ENCODE peak calls at places on chromosomes 5 and 9, in eight cellular contexts. One of them, this sample, is unnamed.

GRCh38 chr9:78214492-78214891 is 21.4 kb upstream of the CEP78 start:
- DNase-seq in K562: no peak
- DNase-seq in ovary: no peak
- DNase-seq in stomach: no peak
- DNase-seq in A549: no peak
- DNase-seq in tibial nerve: no peak
- DNase-seq in SK-N-SH: no peak
- DNase-seq in HepG2: no peak
- DNase-seq in this sample: no peak

GRCh38 chr9:131403493-131403773 is 9.5 kb downstream of the PRRC2B start:
- DNase-seq in K562: no peak
- DNase-seq in tibial nerve: no peak
- DNase-seq in A549: no peak
- DNase-seq in stomach: no peak
- DNase-seq in HepG2: no peak
- DNase-seq in ovary: no peak
- DNase-seq in SK-N-SH: no peak
- DNase-seq in this sample: no peak

GRCh38 chr9:1100945-1101344 is 50.8 kb downstream of the DMRT2 start:
- DNase-seq in K562: no peak
- DNase-seq in HepG2: peak; percentile 26
- DNase-seq in A549: no peak
- DNase-seq in SK-N-SH: peak; percentile 6
- DNase-seq in stomach: peak; percentile 56
- DNase-seq in tibial nerve: no peak
- DNase-seq in ovary: no peak
- DNase-seq in this sample: peak; percentile 78

GRCh38 chr5:110873773-110874437 is 135.1 kb downstream of the SLC25A46 start:
- DNase-seq in HepG2: no peak
- DNase-seq in ovary: no peak
- DNase-seq in stomach: peak; percentile 36
- DNase-seq in tibial nerve: no peak
- DNase-seq in K562: no peak
- DNase-seq in A549: no peak
- DNase-seq in SK-N-SH: no peak
- DNase-seq in this sample: no peak

GRCh38 chr9:94865599-94866456 is 139.3 kb downstream of the AOPEP start:
- DNase-seq in K562: no peak
- DNase-seq in A549: no peak
- DNase-seq in SK-N-SH: peak; percentile 58
- DNase-seq in tibial nerve: no peak
- DNase-seq in ovary: peak; percentile 55
- DNase-seq in HepG2: no peak
- DNase-seq in stomach: peak; percentile 37
- DNase-seq in this sample: no peak

GRCh38 chr5:65721775-65722574 is at the start of the genes NLN and SGTB:
- DNase-seq in ovary: peak; percentile 75
- DNase-seq in A549: peak; percentile 74
- DNase-seq in SK-N-SH: peak; percentile 99
- DNase-seq in tibial nerve: peak; percentile 80
- DNase-seq in HepG2: peak; percentile 63
- DNase-seq in stomach: peak; percentile 90
- DNase-seq in K562: peak; percentile 95
- DNase-seq in this sample: peak; percentile 91

GRCh38 chr9:111943746-111944145 is 47.1 kb downstream of the UGCG start:
- DNase-seq in K562: no peak
- DNase-seq in stomach: no peak
- DNase-seq in HepG2: peak; percentile 20
- DNase-seq in SK-N-SH: no peak
- DNase-seq in A549: no peak
- DNase-seq in ovary: no peak
- DNase-seq in tibial nerve: no peak
- DNase-seq in this sample: no peak

GRCh38 chr5:125331987-125332628 is 585.7 kb upstream of the ZNF608 start:
- DNase-seq in HepG2: no peak
- DNase-seq in tibial nerve: no peak
- DNase-seq in A549: no peak
- DNase-seq in SK-N-SH: no peak
- DNase-seq in ovary: no peak
- DNase-seq in K562: no peak
- DNase-seq in stomach: no peak
- DNase-seq in this sample: no peak

GRCh38 chr9:114177423-114178064 is 22.2 kb downstream of the COL27A1 start:
- DNase-seq in SK-N-SH: no peak
- DNase-seq in HepG2: no peak
- DNase-seq in ovary: no peak
- DNase-seq in K562: no peak
- DNase-seq in tibial nerve: no peak
- DNase-seq in A549: peak; percentile 26
- DNase-seq in stomach: no peak
- DNase-seq in this sample: no peak

GRCh38 chr9:133403766-133404439 is 13.9 kb downstream of the REXO4 start:
- DNase-seq in A549: peak; percentile 52
- DNase-seq in K562: peak; percentile 57
- DNase-seq in SK-N-SH: peak; percentile 57
- DNase-seq in stomach: peak; percentile 74
- DNase-seq in ovary: no peak
- DNase-seq in HepG2: peak; percentile 52
- DNase-seq in tibial nerve: no peak
- DNase-seq in this sample: no peak

GRCh38 chr5:123874600-123875201 is 362.7 kb downstream of the CSNK1G3 start:
- DNase-seq in HepG2: peak; percentile 26
- DNase-seq in SK-N-SH: no peak
- DNase-seq in ovary: no peak
- DNase-seq in stomach: no peak
- DNase-seq in tibial nerve: no peak
- DNase-seq in K562: no peak
- DNase-seq in A549: no peak
- DNase-seq in this sample: no peak

GRCh38 chr5:133236976-133237375 is 185.2 kb downstream of the HSPA4 start:
- DNase-seq in A549: no peak
- DNase-seq in ovary: no peak
- DNase-seq in HepG2: no peak
- DNase-seq in tibial nerve: no peak
- DNase-seq in K562: no peak
- DNase-seq in stomach: no peak
- DNase-seq in SK-N-SH: no peak
- DNase-seq in this sample: peak; percentile 28

GRCh38 chr5:91072891-91073290 is 310.2 kb downstream of the ARRDC3 start:
- DNase-seq in ovary: no peak
- DNase-seq in A549: no peak
- DNase-seq in SK-N-SH: no peak
- DNase-seq in stomach: no peak
- DNase-seq in K562: no peak
- DNase-seq in tibial nerve: no peak
- DNase-seq in HepG2: no peak
- DNase-seq in this sample: no peak

GRCh38 chr9:35490910-35491465 is 1.1 kb downstream of the RUSC2 start:
- DNase-seq in stomach: no peak
- DNase-seq in K562: no peak
- DNase-seq in A549: no peak
- DNase-seq in SK-N-SH: no peak
- DNase-seq in HepG2: no peak
- DNase-seq in tibial nerve: no peak
- DNase-seq in ovary: no peak
- DNase-seq in this sample: no peak

DNA sequence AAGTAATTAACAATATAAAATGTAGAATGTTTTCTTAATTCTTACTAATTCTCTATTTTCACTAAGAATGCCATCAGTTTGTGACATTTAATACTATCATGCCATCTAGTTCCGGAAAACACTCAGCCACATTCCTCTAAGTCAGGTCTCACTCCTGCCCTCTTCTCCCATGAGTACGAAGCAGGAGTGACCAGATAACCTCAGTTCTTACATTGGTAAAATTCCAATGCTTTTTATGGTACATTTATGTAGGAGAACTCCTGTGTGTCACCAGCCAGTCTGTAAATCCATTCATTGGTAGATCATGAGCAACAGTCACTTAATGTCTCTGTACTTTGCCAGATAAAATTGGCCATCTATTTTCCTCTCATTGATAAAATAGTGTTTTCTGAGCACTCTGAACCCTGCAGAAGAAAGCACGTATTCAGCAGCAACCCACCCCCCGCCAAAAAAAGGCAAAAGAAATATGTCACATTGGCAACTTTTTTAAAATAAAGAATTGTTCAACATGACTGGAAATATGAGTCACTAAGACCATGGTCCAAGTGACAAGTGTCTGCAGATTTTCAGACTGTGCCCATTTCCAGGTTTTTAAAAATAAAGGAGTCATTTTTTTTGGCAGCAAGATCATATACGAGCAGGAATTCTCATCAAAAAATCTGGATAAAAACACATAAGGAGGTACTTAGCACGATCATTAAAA is 11.8 kb downstream of the GLIS3 start:
- DNase-seq in K562: no peak
- DNase-seq in stomach: no peak
- DNase-seq in SK-N-SH: no peak
- DNase-seq in A549: no peak
- DNase-seq in tibial nerve: no peak
- DNase-seq in HepG2: no peak
- DNase-seq in ovary: no peak
- DNase-seq in this sample: no peak
- TF ChIP-seq EP300 in K562: no peak
- TF ChIP-seq EP300 in stomach: no peak
- TF ChIP-seq EP300 in SK-N-SH: no peak
- TF ChIP-seq EP300 in A549: no peak
- TF ChIP-seq EP300 in tibial nerve: no peak
- TF ChIP-seq EP300 in HepG2: no peak
- TF ChIP-seq EP300 in ovary: no peak
- TF ChIP-seq EP300 in this sample: no peak

GRCh38 chr9:37947431-37947830 is 43.5 kb upstream of the SLC25A51 start:
- DNase-seq in tibial nerve: no peak
- DNase-seq in ovary: no peak
- DNase-seq in SK-N-SH: no peak
- DNase-seq in stomach: no peak
- DNase-seq in K562: no peak
- DNase-seq in HepG2: no peak
- DNase-seq in A549: no peak
- DNase-seq in this sample: no peak

GRCh38 chr9:37944266-37944650 is 40.3 kb upstream of the SLC25A51 start:
- DNase-seq in ovary: peak; percentile 19
- DNase-seq in stomach: no peak
- DNase-seq in tibial nerve: no peak
- DNase-seq in A549: no peak
- DNase-seq in HepG2: no peak
- DNase-seq in K562: no peak
- DNase-seq in SK-N-SH: no peak
- DNase-seq in this sample: no peak

GRCh38 chr9:37944671-37945481 is 40.9 kb upstream of the SLC25A51 start:
- DNase-seq in K562: no peak
- DNase-seq in stomach: no peak
- DNase-seq in ovary: no peak
- DNase-seq in SK-N-SH: no peak
- DNase-seq in tibial nerve: no peak
- DNase-seq in A549: no peak
- DNase-seq in HepG2: no peak
- DNase-seq in this sample: no peak

GRCh38 chr9:37946971-37947370 is 43.0 kb upstream of the SLC25A51 start:
- DNase-seq in A549: no peak
- DNase-seq in stomach: no peak
- DNase-seq in SK-N-SH: no peak
- DNase-seq in K562: no peak
- DNase-seq in HepG2: no peak
- DNase-seq in tibial nerve: no peak
- DNase-seq in ovary: no peak
- DNase-seq in this sample: no peak

DNA sequence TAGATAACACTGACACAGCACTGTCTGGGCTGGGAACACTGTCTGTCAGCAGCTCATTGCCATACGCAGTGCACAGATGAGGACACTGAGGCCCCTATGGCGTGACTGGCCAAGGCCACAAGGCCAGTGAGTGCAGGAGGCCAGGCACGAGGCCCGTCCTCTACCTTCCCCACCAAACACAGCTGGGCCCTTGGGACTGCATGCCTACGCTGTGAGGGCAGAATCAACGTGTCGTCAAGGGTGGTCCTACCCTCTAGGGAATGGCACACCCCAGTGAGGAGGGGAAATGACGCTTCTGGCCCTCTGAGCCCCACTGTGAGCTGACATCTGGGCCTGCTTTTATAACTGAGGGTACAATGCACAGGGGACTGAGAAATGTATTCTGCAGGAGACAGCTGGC is 42.1 kb upstream of the SLC25A51 start:
- DNase-seq in ovary: no peak
- DNase-seq in A549: no peak
- DNase-seq in tibial nerve: no peak
- DNase-seq in HepG2: no peak
- DNase-seq in SK-N-SH: no peak
- DNase-seq in stomach: no peak
- DNase-seq in K562: no peak
- DNase-seq in this sample: no peak
- H3K4me1 ChIP-seq in ovary: peaks cover 8% of the 10 kb centered on the region
- H3K4me1 ChIP-seq in A549: peaks cover 60% of the 10 kb centered on the region
- H3K4me1 ChIP-seq in tibial nerve: peaks cover 9% of the 10 kb centered on the region
- H3K4me1 ChIP-seq in HepG2: peaks cover 16% of the 10 kb centered on the region
- H3K4me1 ChIP-seq in SK-N-SH: peaks cover 41% of the 10 kb centered on the region
- H3K4me1 ChIP-seq in stomach: peaks cover 50% of the 10 kb centered on the region
- H3K4me1 ChIP-seq in K562: no peaks in the 10 kb centered on the region
- H3K4me1 ChIP-seq in this sample: peaks cover 15% of the 10 kb centered on the region

GRCh38 chr5:130055572-130055971 is 151.3 kb downstream of the CHSY3 start:
- DNase-seq in A549: no peak
- DNase-seq in stomach: no peak
- DNase-seq in ovary: no peak
- DNase-seq in SK-N-SH: no peak
- DNase-seq in K562: no peak
- DNase-seq in tibial nerve: no peak
- DNase-seq in HepG2: no peak
- DNase-seq in this sample: no peak
- TF ChIP-seq EP300 in A549: no peak
- TF ChIP-seq EP300 in stomach: no peak
- TF ChIP-seq EP300 in ovary: no peak
- TF ChIP-seq EP300 in SK-N-SH: no peak
- TF ChIP-seq EP300 in K562: no peak
- TF ChIP-seq EP300 in tibial nerve: no peak
- TF ChIP-seq EP300 in HepG2: no peak
- TF ChIP-seq EP300 in this sample: no peak

DNA sequence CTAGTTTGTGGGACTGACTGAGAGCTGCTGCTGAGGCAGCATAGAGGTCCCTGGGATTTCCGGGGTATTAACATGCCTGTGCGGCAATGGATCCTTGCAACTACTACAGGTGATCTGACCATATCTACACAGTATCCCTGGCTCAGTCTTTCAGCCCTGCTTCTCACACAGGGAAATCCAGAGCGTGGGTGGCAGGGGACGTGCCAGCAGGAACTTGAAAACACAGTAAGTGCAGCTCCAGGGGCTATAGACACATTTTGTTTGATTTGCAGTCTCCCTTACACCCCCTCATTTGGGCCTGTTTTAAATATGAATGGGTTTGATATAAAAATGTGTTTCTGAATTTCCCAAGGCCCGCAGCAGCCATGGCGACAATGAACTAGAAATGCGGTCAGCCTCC is 209.5 kb downstream of the DCP2 start:
- DNase-seq in stomach: no peak
- DNase-seq in K562: no peak
- DNase-seq in tibial nerve: no peak
- DNase-seq in SK-N-SH: no peak
- DNase-seq in A549: no peak
- DNase-seq in ovary: no peak
- DNase-seq in HepG2: no peak
- DNase-seq in this sample: no peak
- H3K4me1 ChIP-seq in stomach: peaks cover 8% of the 10 kb centered on the region
- H3K4me1 ChIP-seq in K562: no peaks in the 10 kb centered on the region
- H3K4me1 ChIP-seq in tibial nerve: no peaks in the 10 kb centered on the region
- H3K4me1 ChIP-seq in SK-N-SH: no peaks in the 10 kb centered on the region
- H3K4me1 ChIP-seq in A549: no peaks in the 10 kb centered on the region
- H3K4me1 ChIP-seq in ovary: peaks cover 14% of the 10 kb centered on the region
- H3K4me1 ChIP-seq in HepG2: no peaks in the 10 kb centered on the region
- H3K4me1 ChIP-seq in this sample: peaks cover 9% of the 10 kb centered on the region

This sample was measured in suprapubic skin.